ENCODE peak calls at places on chromosome 22, in five cellular contexts. P, G, Y, U and C are unnamed samples.

GRCh38 chr22:41574847-41575381 is 14.1 kb downstream of the CSDC2 start:
- DNase-seq in Y (peak), P (no peak), G (no peak), U (no peak), C (no peak)

GRCh38 chr22:27416553-27417427 is 384.8 kb downstream of the MN1 start:
- DNase-seq in Y (peak), P (peak), G (no peak), U (no peak), C (peak)

GRCh38 chr22:24752091-24752623 is 22.4 kb downstream of the PIWIL3 start:
- DNase-seq in P (no peak), U (no peak), G (no peak), Y (no peak), C (no peak)

GRCh38 chr22:25780673-25781072 is 38.7 kb downstream of the MYO18B start:
- DNase-seq in P (no peak), G (no peak), U (no peak), Y (peak), C (no peak)

GRCh38 chr22:23626286-23626975 is 5.7 kb downstream of the DRICH1 start:
- DNase-seq in G (no peak), P (no peak), Y (no peak), U (no peak), C (no peak)

GRCh38 chr22:46579751-46580449 is 40.3 kb upstream of the GRAMD4 start:
- DNase-seq in P (no peak), Y (no peak), U (no peak), G (no peak), C (no peak)

GRCh38 chr22:31106651-31107205 is 640 bp downstream of the SELENOM start:
- DNase-seq in P (peak), G (no peak), Y (no peak), U (no peak), C (no peak)

GRCh38 chr22:49534386-49534785 is 293.3 kb downstream of the BRD1 start:
- DNase-seq in G (no peak), Y (no peak), P (no peak), U (no peak), C (no peak)

GRCh38 chr22:44180706-44181032 is at the start of gene PARVG:
- DNase-seq in U (no peak), Y (no peak), P (no peak), G (peak), C (no peak)

GRCh38 chr22:30425327-30425615 is 297 bp upstream of the MTFP1 start:
- DNase-seq in P (no peak), U (no peak), G (no peak), Y (no peak), C (no peak)

GRCh38 chr22:39234157-39234793 is 10.5 kb downstream of the PDGFB start:
- DNase-seq in G (no peak), Y (no peak), U (no peak), P (no peak), C (peak)

GRCh38 chr22:40611606-40612005 is 24.9 kb downstream of the MRTFA start:
- DNase-seq in U (no peak), G (no peak), Y (no peak), P (no peak), C (no peak)

GRCh38 chr22:36086629-36087254 is 58.1 kb upstream of the RBFOX2 start:
- DNase-seq in Y (no peak), G (no peak), U (no peak), P (no peak), C (no peak)

GRCh38 chr22:45867118-45867905 is 109.7 kb downstream of the WNT7B start:
- DNase-seq in P (peak), Y (peak), G (no peak), U (no peak), C (peak)

GRCh38 chr22:50215297-50216049 is 14.7 kb downstream of the SELENOO start:
- DNase-seq in G (no peak), U (no peak), P (no peak), Y (no peak), C (no peak)

GRCh38 chr22:49369726-49370717 is 457.7 kb downstream of the BRD1 start:
- DNase-seq in U (no peak), G (no peak), P (no peak), Y (peak), C (no peak)

GRCh38 chr22:42075277-42075676 is 1.2 kb downstream of the PHETA2 start:
- DNase-seq in G (no peak), U (no peak), P (no peak), Y (no peak), C (no peak)

GRCh38 chr22:33726294-33726711 is 194.0 kb downstream of the LARGE1 start:
- DNase-seq in Y (peak), U (no peak), G (no peak), P (peak), C (peak)

GRCh38 chr22:23756891-23757290 is 2.7 kb upstream of the VPREB3 start:
- DNase-seq in G (no peak), Y (no peak), P (no peak), U (no peak), C (no peak)

GRCh38 chr22:20420157-20420842 is 17.3 kb downstream of the SCARF2 start:
- DNase-seq in U (no peak), G (no peak), Y (no peak), P (no peak), C (no peak)

GRCh38 chr22:36982136-36982535 is 37.1 kb downstream of the TST start:
- DNase-seq in U (no peak), G (no peak), P (no peak), Y (no peak), C (no peak)

GRCh38 chr22:48378673-48379072 is 1449.0 kb downstream of the BRD1 start:
- DNase-seq in Y (no peak), G (no peak), P (no peak), U (no peak), C (no peak)

GRCh38 chr22:37459211-37459610 is 27.0 kb downstream of the MFNG start:
- DNase-seq in U (no peak), G (no peak), P (no peak), Y (no peak), C (no peak)

GRCh38 chr22:19085233-19086043 is 36.8 kb downstream of the DGCR2 start:
- DNase-seq in G (no peak), P (peak), Y (no peak), U (no peak), C (peak)

GRCh38 chr22:37824674-37825641 is 1.8 kb downstream of the GALR3 start:
- DNase-seq in P (no peak), U (no peak), G (peak), Y (no peak), C (peak)

GRCh38 chr22:46352691-46353386 is 17.3 kb downstream of the TRMU start:
- DNase-seq in Y (no peak), U (no peak), P (no peak), G (no peak), C (peak)

GRCh38 chr22:49826603-49827306 is 918 bp downstream of the BRD1 start:
- DNase-seq in G (no peak), U (no peak), P (peak), Y (peak), C (peak)

GRCh38 chr22:19723990-19724827 is 870 bp downstream of the GP1BB start:
- DNase-seq in G (peak), P (no peak), U (no peak), Y (no peak), C (peak)

GRCh38 chr22:47030143-47030641 is 267.7 kb downstream of the TBC1D22A start:
- DNase-seq in P (peak), U (no peak), Y (no peak), G (no peak), C (no peak)